ENCODE peak calls at places on chromosomes 12 and 14, in nine cellular contexts. One of them, this sample, is unnamed.

GRCh38 chr12:94969424-94969823 is 34.1 kb downstream of the NDUFA12 start:
- DNase-seq in GM13977: no peak
- DNase-seq in GM12865: peak
- DNase-seq in left colon: no peak
- DNase-seq in NCI-H2171 treated with DMSO at 0.1 percent for 48 hours: no peak
- DNase-seq in GM23248: no peak
- DNase-seq in AG04450: no peak
- DNase-seq in stimulated activated CD4-positive, alpha-beta T cell treated with anti-CD3 and anti-CD28 coated beads, Interleukin-1b, Interleukin-23, amount 100 ng/mL, for 4 hours: no peak
- DNase-seq in IMR-90: no peak
- DNase-seq in this sample: peak

GRCh38 chr12:107660861-107661415 is 24.7 kb upstream of the PWP1 start:
- DNase-seq in IMR-90: no peak
- DNase-seq in AG04450: no peak
- DNase-seq in GM23248: no peak
- DNase-seq in GM13977: no peak
- DNase-seq in stimulated activated CD4-positive, alpha-beta T cell treated with anti-CD3 and anti-CD28 coated beads, Interleukin-1b, Interleukin-23, amount 100 ng/mL, for 4 hours: no peak
- DNase-seq in NCI-H2171 treated with DMSO at 0.1 percent for 48 hours: no peak
- DNase-seq in left colon: no peak
- DNase-seq in GM12865: no peak
- DNase-seq in this sample: no peak

GRCh38 chr14:29227631-29228030 is 461.0 kb downstream of the FOXG1 start:
- DNase-seq in GM13977: no peak
- DNase-seq in IMR-90: peak
- DNase-seq in left colon: no peak
- DNase-seq in stimulated activated CD4-positive, alpha-beta T cell treated with anti-CD3 and anti-CD28 coated beads, Interleukin-1b, Interleukin-23, amount 100 ng/mL, for 4 hours: no peak
- DNase-seq in AG04450: no peak
- DNase-seq in NCI-H2171 treated with DMSO at 0.1 percent for 48 hours: no peak
- DNase-seq in GM12865: no peak
- DNase-seq in GM23248: peak
- DNase-seq in this sample: no peak

GRCh38 chr14:82855912-82856381 is 1322.3 kb upstream of the SEL1L start:
- DNase-seq in GM13977: peak
- DNase-seq in GM23248: peak
- DNase-seq in IMR-90: peak
- DNase-seq in NCI-H2171 treated with DMSO at 0.1 percent for 48 hours: peak
- DNase-seq in stimulated activated CD4-positive, alpha-beta T cell treated with anti-CD3 and anti-CD28 coated beads, Interleukin-1b, Interleukin-23, amount 100 ng/mL, for 4 hours: no peak
- DNase-seq in left colon: no peak
- DNase-seq in GM12865: peak
- DNase-seq in AG04450: no peak
- DNase-seq in this sample: no peak

GRCh38 chr12:65892905-65893304 is 68.6 kb downstream of the HMGA2 start:
- DNase-seq in GM13977: no peak
- DNase-seq in GM23248: peak
- DNase-seq in left colon: no peak
- DNase-seq in NCI-H2171 treated with DMSO at 0.1 percent for 48 hours: no peak
- DNase-seq in GM12865: peak
- DNase-seq in IMR-90: peak
- DNase-seq in AG04450: no peak
- DNase-seq in stimulated activated CD4-positive, alpha-beta T cell treated with anti-CD3 and anti-CD28 coated beads, Interleukin-1b, Interleukin-23, amount 100 ng/mL, for 4 hours: no peak
- DNase-seq in this sample: no peak

GRCh38 chr14:99947695-99948094 is 117.5 kb upstream of the EVL start:
- DNase-seq in stimulated activated CD4-positive, alpha-beta T cell treated with anti-CD3 and anti-CD28 coated beads, Interleukin-1b, Interleukin-23, amount 100 ng/mL, for 4 hours: no peak
- DNase-seq in NCI-H2171 treated with DMSO at 0.1 percent for 48 hours: no peak
- DNase-seq in AG04450: no peak
- DNase-seq in GM13977: no peak
- DNase-seq in left colon: no peak
- DNase-seq in GM12865: no peak
- DNase-seq in IMR-90: no peak
- DNase-seq in GM23248: peak
- DNase-seq in this sample: no peak

GRCh38 chr14:65840786-65841185 is 428.3 kb downstream of the FUT8 start:
- DNase-seq in GM13977: no peak
- DNase-seq in IMR-90: peak
- DNase-seq in GM12865: no peak
- DNase-seq in AG04450: no peak
- DNase-seq in left colon: no peak
- DNase-seq in NCI-H2171 treated with DMSO at 0.1 percent for 48 hours: no peak
- DNase-seq in stimulated activated CD4-positive, alpha-beta T cell treated with anti-CD3 and anti-CD28 coated beads, Interleukin-1b, Interleukin-23, amount 100 ng/mL, for 4 hours: no peak
- DNase-seq in GM23248: peak
- DNase-seq in this sample: no peak

GRCh38 chr14:98172243-98172778 is 1099.7 kb downstream of the BCL11B start:
- DNase-seq in left colon: no peak
- DNase-seq in GM13977: no peak
- DNase-seq in GM23248: no peak
- DNase-seq in NCI-H2171 treated with DMSO at 0.1 percent for 48 hours: no peak
- DNase-seq in GM12865: no peak
- DNase-seq in AG04450: no peak
- DNase-seq in IMR-90: no peak
- DNase-seq in stimulated activated CD4-positive, alpha-beta T cell treated with anti-CD3 and anti-CD28 coated beads, Interleukin-1b, Interleukin-23, amount 100 ng/mL, for 4 hours: no peak
- DNase-seq in this sample: no peak

GRCh38 chr14:32426596-32427408 is 97.7 kb downstream of the AKAP6 start:
- DNase-seq in GM12865: no peak
- DNase-seq in IMR-90: no peak
- DNase-seq in stimulated activated CD4-positive, alpha-beta T cell treated with anti-CD3 and anti-CD28 coated beads, Interleukin-1b, Interleukin-23, amount 100 ng/mL, for 4 hours: no peak
- DNase-seq in left colon: no peak
- DNase-seq in NCI-H2171 treated with DMSO at 0.1 percent for 48 hours: peak
- DNase-seq in GM23248: no peak
- DNase-seq in AG04450: no peak
- DNase-seq in GM13977: no peak
- DNase-seq in this sample: no peak

GRCh38 chr12:82174936-82175335 is 183.3 kb downstream of the CCDC59 start:
- DNase-seq in IMR-90: no peak
- DNase-seq in GM12865: no peak
- DNase-seq in GM23248: no peak
- DNase-seq in GM13977: no peak
- DNase-seq in NCI-H2171 treated with DMSO at 0.1 percent for 48 hours: peak
- DNase-seq in stimulated activated CD4-positive, alpha-beta T cell treated with anti-CD3 and anti-CD28 coated beads, Interleukin-1b, Interleukin-23, amount 100 ng/mL, for 4 hours: no peak
- DNase-seq in left colon: no peak
- DNase-seq in AG04450: no peak
- DNase-seq in this sample: no peak

GRCh38 chr14:100746326-100746725 is 19.6 kb downstream of the DLK1 start:
- DNase-seq in GM12865: no peak
- DNase-seq in AG04450: no peak
- DNase-seq in IMR-90: no peak
- DNase-seq in stimulated activated CD4-positive, alpha-beta T cell treated with anti-CD3 and anti-CD28 coated beads, Interleukin-1b, Interleukin-23, amount 100 ng/mL, for 4 hours: no peak
- DNase-seq in NCI-H2171 treated with DMSO at 0.1 percent for 48 hours: no peak
- DNase-seq in GM23248: no peak
- DNase-seq in GM13977: no peak
- DNase-seq in left colon: no peak
- DNase-seq in this sample: no peak

GRCh38 chr14:60184597-60185555 is 19.7 kb upstream of the DHRS7 start:
- DNase-seq in NCI-H2171 treated with DMSO at 0.1 percent for 48 hours: no peak
- DNase-seq in GM13977: no peak
- DNase-seq in stimulated activated CD4-positive, alpha-beta T cell treated with anti-CD3 and anti-CD28 coated beads, Interleukin-1b, Interleukin-23, amount 100 ng/mL, for 4 hours: no peak
- DNase-seq in GM12865: no peak
- DNase-seq in IMR-90: no peak
- DNase-seq in GM23248: peak
- DNase-seq in AG04450: no peak
- DNase-seq in left colon: no peak
- DNase-seq in this sample: no peak

GRCh38 chr12:16499617-16500016 is 106.3 kb downstream of the LMO3 start:
- DNase-seq in AG04450: no peak
- DNase-seq in GM23248: no peak
- DNase-seq in GM12865: no peak
- DNase-seq in IMR-90: no peak
- DNase-seq in GM13977: no peak
- DNase-seq in NCI-H2171 treated with DMSO at 0.1 percent for 48 hours: no peak
- DNase-seq in stimulated activated CD4-positive, alpha-beta T cell treated with anti-CD3 and anti-CD28 coated beads, Interleukin-1b, Interleukin-23, amount 100 ng/mL, for 4 hours: no peak
- DNase-seq in left colon: no peak
- DNase-seq in this sample: no peak

GRCh38 chr12:81863406-81863805 is 104.3 kb upstream of the PPFIA2 start:
- DNase-seq in left colon: no peak
- DNase-seq in NCI-H2171 treated with DMSO at 0.1 percent for 48 hours: no peak
- DNase-seq in stimulated activated CD4-positive, alpha-beta T cell treated with anti-CD3 and anti-CD28 coated beads, Interleukin-1b, Interleukin-23, amount 100 ng/mL, for 4 hours: no peak
- DNase-seq in GM23248: no peak
- DNase-seq in GM13977: no peak
- DNase-seq in AG04450: no peak
- DNase-seq in GM12865: no peak
- DNase-seq in IMR-90: no peak
- DNase-seq in this sample: no peak

GRCh38 chr14:91227183-91227628 is 17.3 kb downstream of the GPR68 start:
- DNase-seq in GM13977: no peak
- DNase-seq in GM23248: no peak
- DNase-seq in NCI-H2171 treated with DMSO at 0.1 percent for 48 hours: no peak
- DNase-seq in IMR-90: no peak
- DNase-seq in GM12865: no peak
- DNase-seq in left colon: no peak
- DNase-seq in AG04450: no peak
- DNase-seq in stimulated activated CD4-positive, alpha-beta T cell treated with anti-CD3 and anti-CD28 coated beads, Interleukin-1b, Interleukin-23, amount 100 ng/mL, for 4 hours: no peak
- DNase-seq in this sample: no peak

GRCh38 chr14:49950275-49951250 is 57.7 kb downstream of the ARF6 start:
- DNase-seq in GM13977: no peak
- DNase-seq in GM23248: no peak
- DNase-seq in left colon: peak
- DNase-seq in stimulated activated CD4-positive, alpha-beta T cell treated with anti-CD3 and anti-CD28 coated beads, Interleukin-1b, Interleukin-23, amount 100 ng/mL, for 4 hours: no peak
- DNase-seq in GM12865: no peak
- DNase-seq in NCI-H2171 treated with DMSO at 0.1 percent for 48 hours: peak
- DNase-seq in IMR-90: no peak
- DNase-seq in AG04450: no peak
- DNase-seq in this sample: no peak

GRCh38 chr14:66140213-66140918 is 345.8 kb upstream of the CCDC196 start:
- DNase-seq in AG04450: no peak
- DNase-seq in IMR-90: no peak
- DNase-seq in stimulated activated CD4-positive, alpha-beta T cell treated with anti-CD3 and anti-CD28 coated beads, Interleukin-1b, Interleukin-23, amount 100 ng/mL, for 4 hours: no peak
- DNase-seq in GM23248: no peak
- DNase-seq in NCI-H2171 treated with DMSO at 0.1 percent for 48 hours: no peak
- DNase-seq in GM13977: peak
- DNase-seq in GM12865: peak
- DNase-seq in left colon: no peak
- DNase-seq in this sample: peak

GRCh38 chr12:119835068-119835467 is 42.1 kb downstream of the CIT start:
- DNase-seq in stimulated activated CD4-positive, alpha-beta T cell treated with anti-CD3 and anti-CD28 coated beads, Interleukin-1b, Interleukin-23, amount 100 ng/mL, for 4 hours: no peak
- DNase-seq in NCI-H2171 treated with DMSO at 0.1 percent for 48 hours: no peak
- DNase-seq in GM13977: no peak
- DNase-seq in IMR-90: peak
- DNase-seq in AG04450: no peak
- DNase-seq in GM12865: no peak
- DNase-seq in left colon: no peak
- DNase-seq in GM23248: peak
- DNase-seq in this sample: no peak

GRCh38 chr12:53538209-53538689 is 31.0 kb upstream of the NPFF start:
- DNase-seq in GM23248: peak
- DNase-seq in GM12865: no peak
- DNase-seq in left colon: no peak
- DNase-seq in AG04450: no peak
- DNase-seq in GM13977: no peak
- DNase-seq in IMR-90: peak
- DNase-seq in NCI-H2171 treated with DMSO at 0.1 percent for 48 hours: no peak
- DNase-seq in stimulated activated CD4-positive, alpha-beta T cell treated with anti-CD3 and anti-CD28 coated beads, Interleukin-1b, Interleukin-23, amount 100 ng/mL, for 4 hours: no peak
- DNase-seq in this sample: no peak

GRCh38 chr12:64036414-64036813 is 185.7 kb downstream of the KICS2 start:
- DNase-seq in GM12865: no peak
- DNase-seq in left colon: no peak
- DNase-seq in AG04450: no peak
- DNase-seq in GM13977: no peak
- DNase-seq in GM23248: peak
- DNase-seq in IMR-90: no peak
- DNase-seq in NCI-H2171 treated with DMSO at 0.1 percent for 48 hours: no peak
- DNase-seq in stimulated activated CD4-positive, alpha-beta T cell treated with anti-CD3 and anti-CD28 coated beads, Interleukin-1b, Interleukin-23, amount 100 ng/mL, for 4 hours: no peak
- DNase-seq in this sample: no peak

GRCh38 chr12:113894717-113895116 is 71.4 kb downstream of the RBM19 start:
- DNase-seq in GM13977: no peak
- DNase-seq in NCI-H2171 treated with DMSO at 0.1 percent for 48 hours: no peak
- DNase-seq in GM23248: no peak
- DNase-seq in left colon: no peak
- DNase-seq in stimulated activated CD4-positive, alpha-beta T cell treated with anti-CD3 and anti-CD28 coated beads, Interleukin-1b, Interleukin-23, amount 100 ng/mL, for 4 hours: no peak
- DNase-seq in GM12865: no peak
- DNase-seq in IMR-90: no peak
- DNase-seq in AG04450: no peak
- DNase-seq in this sample: no peak

GRCh38 chr12:6200266-6201198 is at the start of gene CD9:
- DNase-seq in stimulated activated CD4-positive, alpha-beta T cell treated with anti-CD3 and anti-CD28 coated beads, Interleukin-1b, Interleukin-23, amount 100 ng/mL, for 4 hours: peak
- DNase-seq in GM13977: peak
- DNase-seq in AG04450: no peak
- DNase-seq in IMR-90: no peak
- DNase-seq in GM12865: no peak
- DNase-seq in GM23248: peak
- DNase-seq in left colon: peak
- DNase-seq in NCI-H2171 treated with DMSO at 0.1 percent for 48 hours: no peak
- DNase-seq in this sample: peak

GRCh38 chr14:32134448-32135070 is 57.5 kb downstream of the ARHGAP5 start:
- DNase-seq in left colon: no peak
- DNase-seq in stimulated activated CD4-positive, alpha-beta T cell treated with anti-CD3 and anti-CD28 coated beads, Interleukin-1b, Interleukin-23, amount 100 ng/mL, for 4 hours: no peak
- DNase-seq in NCI-H2171 treated with DMSO at 0.1 percent for 48 hours: peak
- DNase-seq in GM13977: no peak
- DNase-seq in IMR-90: peak
- DNase-seq in AG04450: no peak
- DNase-seq in GM23248: peak
- DNase-seq in GM12865: no peak
- DNase-seq in this sample: no peak

GRCh38 chr14:105883066-105884005 is 357.0 kb downstream of the TMEM121 start:
- DNase-seq in GM12865: no peak
- DNase-seq in GM13977: no peak
- DNase-seq in IMR-90: no peak
- DNase-seq in left colon: peak
- DNase-seq in stimulated activated CD4-positive, alpha-beta T cell treated with anti-CD3 and anti-CD28 coated beads, Interleukin-1b, Interleukin-23, amount 100 ng/mL, for 4 hours: no peak
- DNase-seq in AG04450: no peak
- DNase-seq in GM23248: no peak
- DNase-seq in NCI-H2171 treated with DMSO at 0.1 percent for 48 hours: no peak
- DNase-seq in this sample: no peak

GRCh38 chr12:103647267-103647666 is 60.2 kb downstream of the STAB2 start:
- DNase-seq in left colon: no peak
- DNase-seq in GM23248: peak
- DNase-seq in GM13977: no peak
- DNase-seq in AG04450: no peak
- DNase-seq in IMR-90: peak
- DNase-seq in GM12865: no peak
- DNase-seq in stimulated activated CD4-positive, alpha-beta T cell treated with anti-CD3 and anti-CD28 coated beads, Interleukin-1b, Interleukin-23, amount 100 ng/mL, for 4 hours: no peak
- DNase-seq in NCI-H2171 treated with DMSO at 0.1 percent for 48 hours: no peak
- DNase-seq in this sample: no peak

GRCh38 chr14:20167091-20167490 is 23.6 kb upstream of the OR11G2 start:
- DNase-seq in NCI-H2171 treated with DMSO at 0.1 percent for 48 hours: no peak
- DNase-seq in IMR-90: no peak
- DNase-seq in GM12865: no peak
- DNase-seq in AG04450: no peak
- DNase-seq in stimulated activated CD4-positive, alpha-beta T cell treated with anti-CD3 and anti-CD28 coated beads, Interleukin-1b, Interleukin-23, amount 100 ng/mL, for 4 hours: no peak
- DNase-seq in left colon: no peak
- DNase-seq in GM13977: no peak
- DNase-seq in GM23248: no peak
- DNase-seq in this sample: no peak

GRCh38 chr12:60845696-60846095 is 1249.9 kb downstream of the SLC16A7 start:
- DNase-seq in GM23248: no peak
- DNase-seq in AG04450: no peak
- DNase-seq in stimulated activated CD4-positive, alpha-beta T cell treated with anti-CD3 and anti-CD28 coated beads, Interleukin-1b, Interleukin-23, amount 100 ng/mL, for 4 hours: no peak
- DNase-seq in GM13977: no peak
- DNase-seq in left colon: no peak
- DNase-seq in IMR-90: no peak
- DNase-seq in NCI-H2171 treated with DMSO at 0.1 percent for 48 hours: no peak
- DNase-seq in GM12865: no peak
- DNase-seq in this sample: no peak

GRCh38 chr12:50251619-50252300 is 31.6 kb downstream of the LIMA1 start:
- DNase-seq in GM12865: peak
- DNase-seq in left colon: no peak
- DNase-seq in stimulated activated CD4-positive, alpha-beta T cell treated with anti-CD3 and anti-CD28 coated beads, Interleukin-1b, Interleukin-23, amount 100 ng/mL, for 4 hours: no peak
- DNase-seq in AG04450: peak
- DNase-seq in GM23248: no peak
- DNase-seq in IMR-90: peak
- DNase-seq in NCI-H2171 treated with DMSO at 0.1 percent for 48 hours: no peak
- DNase-seq in GM13977: no peak
- DNase-seq in this sample: no peak

GRCh38 chr14:86892167-86892956 is 1100.6 kb downstream of the GALC start:
- DNase-seq in GM23248: no peak
- DNase-seq in NCI-H2171 treated with DMSO at 0.1 percent for 48 hours: no peak
- DNase-seq in IMR-90: peak
- DNase-seq in GM12865: no peak
- DNase-seq in stimulated activated CD4-positive, alpha-beta T cell treated with anti-CD3 and anti-CD28 coated beads, Interleukin-1b, Interleukin-23, amount 100 ng/mL, for 4 hours: no peak
- DNase-seq in left colon: no peak
- DNase-seq in GM13977: no peak
- DNase-seq in AG04450: no peak
- DNase-seq in this sample: no peak

GRCh38 chr14:65287264-65288131 is 125.0 kb upstream of the FUT8 start:
- DNase-seq in IMR-90: no peak
- DNase-seq in GM23248: no peak
- DNase-seq in GM12865: peak
- DNase-seq in stimulated activated CD4-positive, alpha-beta T cell treated with anti-CD3 and anti-CD28 coated beads, Interleukin-1b, Interleukin-23, amount 100 ng/mL, for 4 hours: peak
- DNase-seq in AG04450: no peak
- DNase-seq in NCI-H2171 treated with DMSO at 0.1 percent for 48 hours: no peak
- DNase-seq in left colon: peak
- DNase-seq in GM13977: peak
- DNase-seq in this sample: peak

GRCh38 chr12:68106160-68106559 is 53.4 kb downstream of the IFNG start:
- DNase-seq in GM12865: no peak
- DNase-seq in stimulated activated CD4-positive, alpha-beta T cell treated with anti-CD3 and anti-CD28 coated beads, Interleukin-1b, Interleukin-23, amount 100 ng/mL, for 4 hours: no peak
- DNase-seq in AG04450: no peak
- DNase-seq in IMR-90: no peak
- DNase-seq in NCI-H2171 treated with DMSO at 0.1 percent for 48 hours: no peak
- DNase-seq in GM23248: peak
- DNase-seq in left colon: no peak
- DNase-seq in GM13977: no peak
- DNase-seq in this sample: no peak

This sample was measured in germinal center.